ENCODE peak calls at places on chromosome 15, in seven cellular contexts. One of them, this sample, is unnamed.
A peak's percentile ranks its signal among the peaks of the same experiment; 100 is the strongest.

GRCh38 chr15:70248116-70249025 is 150.7 kb upstream of the TLE3 start:
- DNase-seq in astrocyte of the spinal cord: no peak
- DNase-seq in aorta: no peak
- DNase-seq in neural progenitor cell: peak; percentile 76
- DNase-seq in uterus: no peak
- DNase-seq in heart right ventricle: no peak
- DNase-seq in adipocyte: no peak
- DNase-seq in this sample: no peak

GRCh38 chr15:72472907-72473669 is 1.0 kb upstream of the ARIH1 start:
- DNase-seq in astrocyte of the spinal cord: peak; percentile 38
- DNase-seq in aorta: no peak
- DNase-seq in neural progenitor cell: no peak
- DNase-seq in uterus: no peak
- DNase-seq in heart right ventricle: no peak
- DNase-seq in adipocyte: peak; percentile 63
- DNase-seq in this sample: peak; percentile 69

GRCh38 chr15:21267231-21267630 is 173.1 kb downstream of the POTEB3 start:
- DNase-seq in astrocyte of the spinal cord: no peak
- DNase-seq in aorta: no peak
- DNase-seq in neural progenitor cell: no peak
- DNase-seq in uterus: no peak
- DNase-seq in heart right ventricle: no peak
- DNase-seq in adipocyte: no peak
- DNase-seq in this sample: no peak

GRCh38 chr15:38247336-38247735 is 5.3 kb upstream of the SPRED1 start:
- DNase-seq in astrocyte of the spinal cord: no peak
- DNase-seq in aorta: no peak
- DNase-seq in neural progenitor cell: no peak
- DNase-seq in uterus: no peak
- DNase-seq in heart right ventricle: no peak
- DNase-seq in adipocyte: no peak
- DNase-seq in this sample: no peak

GRCh38 chr15:50148362-50148963 is 29.4 kb upstream of the ATP8B4 start:
- DNase-seq in astrocyte of the spinal cord: peak; percentile 69
- DNase-seq in aorta: no peak
- DNase-seq in neural progenitor cell: peak; percentile 88
- DNase-seq in uterus: no peak
- DNase-seq in heart right ventricle: no peak
- DNase-seq in adipocyte: peak; percentile 52
- DNase-seq in this sample: peak; percentile 91

GRCh38 chr15:74917676-74918075 is 11.0 kb upstream of the FAM219B start:
- DNase-seq in astrocyte of the spinal cord: no peak
- DNase-seq in aorta: no peak
- DNase-seq in neural progenitor cell: no peak
- DNase-seq in uterus: no peak
- DNase-seq in heart right ventricle: no peak
- DNase-seq in adipocyte: no peak
- DNase-seq in this sample: peak; percentile 63

GRCh38 chr15:53251998-53252397 is 461.9 kb upstream of the ONECUT1 start:
- DNase-seq in astrocyte of the spinal cord: no peak
- DNase-seq in aorta: no peak
- DNase-seq in neural progenitor cell: no peak
- DNase-seq in uterus: no peak
- DNase-seq in heart right ventricle: no peak
- DNase-seq in adipocyte: no peak
- DNase-seq in this sample: no peak

GRCh38 chr15:101772921-101773320 is 30.4 kb upstream of the OR4F6 start:
- DNase-seq in astrocyte of the spinal cord: no peak
- DNase-seq in aorta: no peak
- DNase-seq in neural progenitor cell: no peak
- DNase-seq in uterus: no peak
- DNase-seq in heart right ventricle: no peak
- DNase-seq in adipocyte: no peak
- DNase-seq in this sample: no peak

GRCh38 chr15:79394231-79394630 is 37.9 kb upstream of the MINAR1 start:
- DNase-seq in astrocyte of the spinal cord: peak; percentile 59
- DNase-seq in aorta: no peak
- DNase-seq in neural progenitor cell: no peak
- DNase-seq in uterus: no peak
- DNase-seq in heart right ventricle: no peak
- DNase-seq in adipocyte: peak; percentile 39
- DNase-seq in this sample: peak; percentile 54

GRCh38 chr15:41241251-41241964 is 10.3 kb downstream of the CHP1 start:
- DNase-seq in astrocyte of the spinal cord: no peak
- DNase-seq in aorta: no peak
- DNase-seq in neural progenitor cell: no peak
- DNase-seq in uterus: no peak
- DNase-seq in heart right ventricle: peak; percentile 66
- DNase-seq in adipocyte: no peak
- DNase-seq in this sample: peak; percentile 13

GRCh38 chr15:43792761-43793493 is 807 bp downstream of the SERF2 start:
- DNase-seq in astrocyte of the spinal cord: no peak
- DNase-seq in aorta: no peak
- DNase-seq in neural progenitor cell: peak; percentile 33
- DNase-seq in uterus: no peak
- DNase-seq in heart right ventricle: peak; percentile 49
- DNase-seq in adipocyte: peak; percentile 61
- DNase-seq in this sample: peak; percentile 51

GRCh38 chr15:69983696-69984265 is 113.9 kb downstream of the TLE3 start:
- DNase-seq in astrocyte of the spinal cord: no peak
- DNase-seq in aorta: no peak
- DNase-seq in neural progenitor cell: no peak
- DNase-seq in uterus: no peak
- DNase-seq in heart right ventricle: no peak
- DNase-seq in adipocyte: no peak
- DNase-seq in this sample: no peak

GRCh38 chr15:90291679-90292356 is 26.3 kb downstream of the NGRN start:
- DNase-seq in astrocyte of the spinal cord: no peak
- DNase-seq in aorta: no peak
- DNase-seq in neural progenitor cell: no peak
- DNase-seq in uterus: no peak
- DNase-seq in heart right ventricle: no peak
- DNase-seq in adipocyte: no peak
- DNase-seq in this sample: peak; percentile 31

GRCh38 chr15:98785796-98786581 is 137.7 kb downstream of the IGF1R start:
- DNase-seq in astrocyte of the spinal cord: no peak
- DNase-seq in aorta: no peak
- DNase-seq in neural progenitor cell: peak; percentile 96
- DNase-seq in uterus: no peak
- DNase-seq in heart right ventricle: peak; percentile 38
- DNase-seq in adipocyte: no peak
- DNase-seq in this sample: no peak

GRCh38 chr15:101445562-101446526 is 43.7 kb downstream of the PCSK6 start:
- DNase-seq in astrocyte of the spinal cord: no peak
- DNase-seq in aorta: no peak
- DNase-seq in neural progenitor cell: no peak
- DNase-seq in uterus: no peak
- DNase-seq in heart right ventricle: peak; percentile 72
- DNase-seq in adipocyte: peak; percentile 49
- DNase-seq in this sample: peak; percentile 57

GRCh38 chr15:71425388-71425787 is 310.1 kb downstream of the THSD4 start:
- DNase-seq in astrocyte of the spinal cord: no peak
- DNase-seq in aorta: no peak
- DNase-seq in neural progenitor cell: no peak
- DNase-seq in uterus: no peak
- DNase-seq in heart right ventricle: no peak
- DNase-seq in adipocyte: no peak
- DNase-seq in this sample: no peak

GRCh38 chr15:71424765-71425164 is 309.5 kb downstream of the THSD4 start:
- DNase-seq in astrocyte of the spinal cord: peak; percentile 32
- DNase-seq in aorta: no peak
- DNase-seq in neural progenitor cell: no peak
- DNase-seq in uterus: no peak
- DNase-seq in heart right ventricle: no peak
- DNase-seq in adipocyte: no peak
- DNase-seq in this sample: peak; percentile 46

GRCh38 chr15:71426792-71427191 is 311.5 kb downstream of the THSD4 start:
- DNase-seq in astrocyte of the spinal cord: no peak
- DNase-seq in aorta: no peak
- DNase-seq in neural progenitor cell: no peak
- DNase-seq in uterus: no peak
- DNase-seq in heart right ventricle: no peak
- DNase-seq in adipocyte: no peak
- DNase-seq in this sample: no peak

GRCh38 chr15:71422530-71423259 is 307.4 kb downstream of the THSD4 start:
- DNase-seq in astrocyte of the spinal cord: no peak
- DNase-seq in aorta: no peak
- DNase-seq in neural progenitor cell: no peak
- DNase-seq in uterus: no peak
- DNase-seq in heart right ventricle: no peak
- DNase-seq in adipocyte: no peak
- DNase-seq in this sample: no peak
- H3K4me3 ChIP-seq in astrocyte of the spinal cord: no peak overlapping the region
- H3K4me3 ChIP-seq in aorta: no peak overlapping the region
- H3K4me3 ChIP-seq in neural progenitor cell: no peak overlapping the region
- H3K4me3 ChIP-seq in uterus: no peak overlapping the region
- H3K4me3 ChIP-seq in heart right ventricle: no peak overlapping the region
- H3K4me3 ChIP-seq in adipocyte: no peak overlapping the region
- H3K4me3 ChIP-seq in this sample: no peak overlapping the region

DNA sequence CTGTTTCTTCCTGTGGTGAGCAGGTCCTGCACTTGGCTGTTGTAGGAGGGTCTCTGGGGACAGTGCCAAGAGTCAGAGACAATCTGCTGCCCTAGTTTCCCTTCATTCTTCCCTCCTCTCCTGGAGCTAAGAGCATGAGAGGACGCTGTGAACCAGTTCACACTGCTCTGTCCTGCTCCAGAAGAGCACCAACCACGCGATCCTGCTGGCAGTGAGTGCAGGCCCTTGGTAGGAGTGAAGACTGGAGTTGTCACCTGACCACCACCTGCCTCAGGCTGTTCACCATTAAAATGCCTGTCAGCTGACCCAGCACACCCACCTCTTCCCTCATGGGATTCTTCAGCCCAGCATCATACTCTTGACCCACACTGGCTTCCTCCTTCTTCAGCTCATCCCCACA is 2.9 kb downstream of the TM6SF1 start:
- DNase-seq in astrocyte of the spinal cord: no peak
- DNase-seq in aorta: no peak
- DNase-seq in neural progenitor cell: no peak
- DNase-seq in uterus: no peak
- DNase-seq in heart right ventricle: no peak
- DNase-seq in adipocyte: no peak
- DNase-seq in this sample: no peak
- H3K4me3 ChIP-seq in astrocyte of the spinal cord: no peak overlapping the region
- H3K4me3 ChIP-seq in aorta: no peak overlapping the region
- H3K4me3 ChIP-seq in neural progenitor cell: no peak overlapping the region
- H3K4me3 ChIP-seq in uterus: no peak overlapping the region
- H3K4me3 ChIP-seq in heart right ventricle: no peak overlapping the region
- H3K4me3 ChIP-seq in adipocyte: no peak overlapping the region
- H3K4me3 ChIP-seq in this sample: no peak overlapping the region

DNA sequence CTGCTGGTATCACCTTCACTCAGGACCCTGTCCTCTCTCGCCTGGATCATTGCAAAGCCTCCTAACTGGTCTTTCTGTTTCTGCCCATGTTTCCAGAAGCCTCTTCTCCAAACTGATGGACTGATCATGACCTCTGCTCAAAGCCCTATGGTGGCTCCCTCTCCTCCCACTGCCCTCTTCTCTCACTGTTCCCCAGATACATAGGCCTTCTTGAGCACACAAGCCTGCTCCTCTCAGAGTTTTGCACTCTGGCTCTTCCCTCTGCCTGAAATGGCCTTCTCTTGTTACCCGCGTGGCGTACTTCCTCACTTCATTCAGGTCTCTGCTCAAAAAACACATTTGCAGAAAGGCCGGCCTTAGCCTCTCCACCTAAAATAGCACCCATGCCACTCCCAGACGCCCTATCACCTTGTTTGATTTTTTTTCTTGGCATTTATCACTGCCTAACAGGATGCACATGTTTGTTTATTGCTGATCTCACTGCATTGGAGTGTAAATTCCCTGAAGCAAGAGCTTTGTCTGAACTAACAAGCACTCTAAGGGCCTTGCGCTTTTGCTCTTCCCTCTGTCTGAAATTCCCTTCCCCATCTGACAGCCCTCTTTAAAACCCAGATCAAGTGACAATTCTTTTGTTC is 1.4 kb upstream of the ETFA start:
- DNase-seq in astrocyte of the spinal cord: no peak
- DNase-seq in aorta: no peak
- DNase-seq in neural progenitor cell: no peak
- DNase-seq in uterus: no peak
- DNase-seq in heart right ventricle: no peak
- DNase-seq in adipocyte: peak; percentile 51
- DNase-seq in this sample: peak; percentile 44
- H3K4me3 ChIP-seq in astrocyte of the spinal cord: no peak overlapping the region
- H3K4me3 ChIP-seq in aorta: no peak overlapping the region
- H3K4me3 ChIP-seq in neural progenitor cell: no peak overlapping the region
- H3K4me3 ChIP-seq in uterus: no peak overlapping the region
- H3K4me3 ChIP-seq in heart right ventricle: no peak overlapping the region
- H3K4me3 ChIP-seq in adipocyte: no peak overlapping the region
- H3K4me3 ChIP-seq in this sample: no peak overlapping the region

GRCh38 chr15:77506311-77507150 is 85.8 kb downstream of the HMG20A start:
- DNase-seq in astrocyte of the spinal cord: peak; percentile 52
- DNase-seq in aorta: no peak
- DNase-seq in neural progenitor cell: no peak
- DNase-seq in uterus: peak; percentile 40
- DNase-seq in heart right ventricle: peak; percentile 91
- DNase-seq in adipocyte: no peak
- DNase-seq in this sample: peak; percentile 52

GRCh38 chr15:77505556-77505955 is 84.9 kb downstream of the HMG20A start:
- DNase-seq in astrocyte of the spinal cord: no peak
- DNase-seq in aorta: no peak
- DNase-seq in neural progenitor cell: no peak
- DNase-seq in uterus: no peak
- DNase-seq in heart right ventricle: no peak
- DNase-seq in adipocyte: no peak
- DNase-seq in this sample: no peak

GRCh38 chr15:77507911-77508310 is 87.2 kb downstream of the HMG20A start:
- DNase-seq in astrocyte of the spinal cord: peak; percentile 52
- DNase-seq in aorta: no peak
- DNase-seq in neural progenitor cell: no peak
- DNase-seq in uterus: no peak
- DNase-seq in heart right ventricle: peak; percentile 85
- DNase-seq in adipocyte: no peak
- DNase-seq in this sample: peak; percentile 47

GRCh38 chr15:77508541-77509505 is 88.1 kb downstream of the HMG20A start:
- DNase-seq in astrocyte of the spinal cord: peak; percentile 29
- DNase-seq in aorta: peak; percentile 81
- DNase-seq in neural progenitor cell: no peak
- DNase-seq in uterus: no peak
- DNase-seq in heart right ventricle: peak; percentile 57
- DNase-seq in adipocyte: peak; percentile 39
- DNase-seq in this sample: peak; percentile 63

DNA sequence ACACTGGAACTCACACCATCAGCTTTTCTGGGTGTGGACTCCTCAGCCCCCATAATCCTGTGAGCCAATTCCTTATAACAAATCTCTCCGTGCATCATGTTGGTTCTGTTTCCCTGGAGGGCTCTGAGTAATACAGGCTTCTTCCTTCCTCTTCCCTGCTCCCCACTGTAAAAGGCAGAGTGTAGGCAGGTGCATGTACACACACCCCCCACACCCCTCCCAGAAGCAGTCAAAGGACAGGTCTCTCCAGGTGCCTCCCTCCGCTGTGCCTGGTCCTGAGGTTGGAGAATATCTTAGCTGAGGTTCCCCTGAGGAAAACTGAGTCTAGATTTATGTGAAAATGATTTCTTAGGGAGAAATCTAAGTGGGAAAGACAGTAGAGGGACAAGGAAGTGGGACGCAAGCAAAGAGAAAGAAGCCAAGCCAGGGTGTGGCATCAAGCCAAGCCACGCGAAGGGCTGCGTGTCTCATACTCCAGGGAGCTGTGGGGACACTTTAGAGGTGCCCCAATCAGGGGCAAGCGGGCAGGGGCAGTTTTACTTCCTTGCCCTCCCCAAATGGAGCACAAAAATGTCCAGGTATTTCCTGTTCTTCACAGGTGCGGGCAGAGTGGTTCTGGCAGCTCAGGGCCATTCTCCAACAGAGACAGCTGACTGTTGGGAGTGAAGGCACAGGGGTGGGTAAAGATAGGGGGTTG is 86.6 kb downstream of the HMG20A start:
- DNase-seq in astrocyte of the spinal cord: no peak
- DNase-seq in aorta: peak; percentile 70
- DNase-seq in neural progenitor cell: no peak
- DNase-seq in uterus: no peak
- DNase-seq in heart right ventricle: peak; percentile 73
- DNase-seq in adipocyte: no peak
- DNase-seq in this sample: no peak
- H3K4me3 ChIP-seq in astrocyte of the spinal cord: no peak overlapping the region
- H3K4me3 ChIP-seq in aorta: no peak overlapping the region
- H3K4me3 ChIP-seq in neural progenitor cell: no peak overlapping the region
- H3K4me3 ChIP-seq in uterus: no peak overlapping the region
- H3K4me3 ChIP-seq in heart right ventricle: no peak overlapping the region
- H3K4me3 ChIP-seq in adipocyte: no peak overlapping the region
- H3K4me3 ChIP-seq in this sample: no peak overlapping the region